ENCODE peak calls at places on chromosomes 11 and 22, in ten cellular contexts. O, R, D, W, E, T, Y, I, B and Q are unnamed samples.

GRCh38 chr11:46659908-46660307 is 40.5 kb downstream of the ARHGAP1 start:
- DNase-seq in O (no peak), R (no peak), D (no peak), W (peak; percentile 45), E (peak; percentile 79), T (no peak), Y (no peak), I (no peak), B (no peak), Q (no peak)

GRCh38 chr11:129252621-129253020 is 60.5 kb upstream of the ARHGAP32 start:
- DNase-seq in O (no peak), R (peak; percentile 71), D (no peak), W (no peak), E (no peak), T (no peak), Y (no peak), I (no peak), B (no peak), Q (no peak)

GRCh38 chr11:121561240-121561639 is 108.5 kb upstream of the SORL1-AS1 start:
- DNase-seq in O (no peak), R (no peak), D (no peak), W (no peak), E (no peak), T (no peak), Y (no peak), I (no peak), B (no peak), Q (no peak)

GRCh38 chr11:16572946-16573345 is 165.5 kb upstream of the C11orf58 start:
- DNase-seq in O (no peak), R (no peak), D (no peak), W (no peak), E (no peak), T (no peak), Y (no peak), I (peak; percentile 58), B (no peak), Q (no peak)

GRCh38 chr22:47231759-47232158 is 469.3 kb downstream of the TBC1D22A start:
- DNase-seq in O (no peak), R (no peak), D (no peak), W (no peak), E (no peak), T (no peak), Y (no peak), I (peak; percentile 28), B (no peak), Q (no peak)

GRCh38 chr11:17633987-17634775 is 85.2 kb upstream of the MYOD1 start:
- DNase-seq in O (no peak), R (peak; percentile 38), D (no peak), W (no peak), E (no peak), T (no peak), Y (no peak), I (no peak), B (no peak), Q (no peak)

GRCh38 chr11:121575250-121575962 is 122.6 kb upstream of the SORL1-AS1 start:
- DNase-seq in O (no peak), R (no peak), D (peak; percentile 33), W (peak; percentile 50), E (peak; percentile 41), T (no peak), Y (no peak), I (no peak), B (no peak), Q (no peak)

GRCh38 chr11:132231656-132232173 is 861.3 kb downstream of the NTM start:
- DNase-seq in O (no peak), R (no peak), D (no peak), W (no peak), E (no peak), T (no peak), Y (no peak), I (no peak), B (no peak), Q (no peak)

GRCh38 chr22:48520888-48521600 is 1306.6 kb downstream of the BRD1 start:
- DNase-seq in O (no peak), R (no peak), D (no peak), W (no peak), E (peak; percentile 10), T (no peak), Y (no peak), I (no peak), B (no peak), Q (no peak)

GRCh38 chr22:48523761-48524160 is 1303.9 kb downstream of the BRD1 start:
- DNase-seq in O (no peak), R (no peak), D (no peak), W (no peak), E (no peak), T (no peak), Y (no peak), I (no peak), B (no peak), Q (no peak)

GRCh38 chr22:48520207-48520606 is 1307.5 kb downstream of the BRD1 start:
- DNase-seq in O (no peak), R (no peak), D (no peak), W (no peak), E (no peak), T (no peak), Y (no peak), I (no peak), B (no peak), Q (no peak)

GRCh38 chr22:48522271-48522670 is 1305.4 kb downstream of the BRD1 start:
- DNase-seq in O (no peak), R (no peak), D (no peak), W (no peak), E (no peak), T (no peak), Y (no peak), I (no peak), B (no peak), Q (no peak)

GRCh38 chr22:48523091-48523490 is 1304.6 kb downstream of the BRD1 start:
- DNase-seq in O (no peak), R (no peak), D (no peak), W (no peak), E (no peak), T (no peak), Y (no peak), I (no peak), B (no peak), Q (no peak)
- H3K9me3 ChIP-seq in O (no peaks in the 10 kb centered on the region), R (no peaks in the 10 kb centered on the region), D (no peaks in the 10 kb centered on the region), W (no peaks in the 10 kb centered on the region), E (no peaks in the 10 kb centered on the region), T (no peaks in the 10 kb centered on the region), Y (no peaks in the 10 kb centered on the region), I (no peaks in the 10 kb centered on the region), B (no peaks in the 10 kb centered on the region), Q (no peaks in the 10 kb centered on the region)

GRCh38 chr22:48886604-48887393 is 940.9 kb downstream of the BRD1 start:
- DNase-seq in O (peak; percentile 23), R (peak; percentile 44), D (no peak), W (no peak), E (no peak), T (no peak), Y (no peak), I (no peak), B (no peak), Q (no peak)

GRCh38 chr22:48885919-48886305 is 941.8 kb downstream of the BRD1 start:
- DNase-seq in O (peak; percentile 32), R (peak; percentile 30), D (no peak), W (no peak), E (no peak), T (no peak), Y (no peak), I (no peak), B (no peak), Q (no peak)

GRCh38 chr22:48884292-48884691 is 943.4 kb downstream of the BRD1 start:
- DNase-seq in O (peak; percentile 24), R (peak; percentile 29), D (no peak), W (no peak), E (no peak), T (no peak), Y (no peak), I (no peak), B (no peak), Q (no peak)

GRCh38 chr22:48884786-48885185 is 942.9 kb downstream of the BRD1 start:
- DNase-seq in O (peak; percentile 25), R (peak; percentile 41), D (no peak), W (no peak), E (no peak), T (no peak), Y (no peak), I (no peak), B (no peak), Q (no peak)

GRCh38 chr22:48885271-48885918 is 942.3 kb downstream of the BRD1 start:
- DNase-seq in O (peak; percentile 43), R (peak; percentile 22), D (no peak), W (no peak), E (no peak), T (no peak), Y (no peak), I (no peak), B (no peak), Q (no peak)
- H3K9me3 ChIP-seq in O (no peaks in the 10 kb centered on the region), R (no peaks in the 10 kb centered on the region), D (no peaks in the 10 kb centered on the region), W (no peaks in the 10 kb centered on the region), E (peaks cover 17% of the 10 kb centered on the region), T (no peaks in the 10 kb centered on the region), Y (no peaks in the 10 kb centered on the region), I (no peaks in the 10 kb centered on the region), B (no peaks in the 10 kb centered on the region), Q (no peaks in the 10 kb centered on the region)

DNA sequence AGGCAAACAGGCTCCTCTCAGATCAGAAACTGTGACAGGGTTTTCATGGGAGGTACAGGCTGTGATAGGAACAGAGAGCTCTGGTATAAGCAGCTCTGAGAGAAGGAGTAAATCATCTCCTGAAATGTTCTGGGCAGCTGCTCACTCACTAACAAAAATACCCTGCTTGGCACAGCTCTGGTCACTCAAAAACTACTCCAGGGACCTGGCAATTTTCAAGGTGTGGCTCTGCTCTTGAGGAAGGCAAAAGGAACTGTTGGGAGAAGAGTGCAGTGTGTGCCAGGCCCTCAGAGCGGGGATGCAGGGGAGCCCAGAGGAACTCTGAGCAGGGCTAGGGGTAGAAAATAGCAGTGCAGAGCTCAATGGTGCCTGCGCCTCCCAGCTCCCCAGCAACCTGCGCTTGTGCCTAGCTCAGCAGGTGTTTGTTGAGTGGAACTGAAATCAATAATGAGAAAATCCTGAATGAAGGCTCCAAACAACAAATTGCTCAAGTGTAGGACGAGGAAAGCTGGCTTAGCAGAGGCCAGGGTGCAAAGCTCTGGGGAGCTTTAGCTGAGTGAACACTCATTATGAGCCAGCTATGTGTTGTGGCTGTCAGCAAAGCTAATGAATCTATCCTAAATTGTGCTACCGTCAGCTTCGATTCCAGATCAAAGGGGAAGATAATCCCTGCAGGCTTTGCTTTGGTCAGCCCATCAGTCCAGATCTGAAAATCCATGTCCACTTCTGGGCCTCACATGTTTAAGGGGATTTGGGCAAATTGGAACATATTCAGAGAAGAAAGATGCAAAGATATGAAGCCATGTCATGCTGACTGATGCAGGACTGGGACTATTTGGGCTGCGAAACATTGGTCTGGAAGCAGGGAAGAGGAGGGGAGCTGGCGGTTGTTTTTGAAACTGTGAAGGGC is 180.7 kb upstream of the ZBED5 start:
- DNase-seq in O (no peak), R (no peak), D (no peak), W (no peak), E (no peak), T (no peak), Y (no peak), I (no peak), B (no peak), Q (no peak)
- H3K9me3 ChIP-seq in O (no peaks in the 10 kb centered on the region), R (no peaks in the 10 kb centered on the region), D (no peaks in the 10 kb centered on the region), W (no peaks in the 10 kb centered on the region), E (no peaks in the 10 kb centered on the region), T (no peaks in the 10 kb centered on the region), Y (no peaks in the 10 kb centered on the region), I (no peaks in the 10 kb centered on the region), B (no peaks in the 10 kb centered on the region), Q (no peaks in the 10 kb centered on the region)

DNA sequence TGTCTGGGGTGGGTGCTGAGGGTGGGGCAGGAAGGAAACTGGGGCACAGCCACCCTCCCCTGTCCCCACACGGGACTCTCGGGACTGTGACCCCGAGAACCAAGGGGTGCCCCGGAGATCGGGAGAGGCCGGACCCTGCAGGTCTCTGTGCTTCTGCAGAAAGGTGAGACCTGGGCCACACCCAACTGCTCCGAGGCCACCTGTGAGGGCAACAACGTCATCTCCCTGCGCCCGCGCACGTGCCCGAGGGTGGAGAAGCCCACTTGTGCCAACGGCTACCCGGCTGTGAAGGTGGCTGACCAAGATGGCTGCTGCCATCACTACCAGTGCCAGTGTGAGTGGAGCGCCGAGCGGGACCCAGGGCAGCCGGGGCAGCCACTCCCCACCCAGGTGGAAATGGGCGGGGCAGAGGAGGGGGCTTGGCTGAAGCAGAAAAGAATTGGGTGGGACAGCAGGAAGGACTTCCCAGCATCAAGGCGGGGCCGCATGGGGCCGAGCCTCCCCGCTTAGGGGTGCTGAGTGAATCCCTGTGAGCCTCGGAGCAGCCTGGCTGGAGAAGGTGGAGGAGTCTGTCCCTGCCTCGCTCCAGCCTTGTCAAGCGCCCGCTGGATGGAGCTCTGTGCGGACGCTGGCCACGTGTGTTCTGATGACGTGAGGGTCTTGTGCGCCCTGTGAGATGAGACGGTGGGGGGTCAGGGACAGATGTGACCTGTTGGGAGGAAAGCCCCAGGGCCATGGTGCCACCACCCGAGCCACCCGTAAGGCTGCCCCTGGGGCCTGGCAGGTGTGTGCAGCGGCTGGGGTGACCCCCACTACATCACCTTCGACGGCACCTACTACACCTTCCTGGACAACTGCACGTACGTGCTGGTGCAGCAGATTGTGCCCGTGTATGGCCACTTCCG is 29.3 kb upstream of the MUC5B start:
- DNase-seq in O (peak; percentile 55), R (peak; percentile 28), D (no peak), W (peak; percentile 11), E (no peak), T (no peak), Y (no peak), I (no peak), B (no peak), Q (no peak)
- H3K9me3 ChIP-seq in O (no peaks in the 10 kb centered on the region), R (no peaks in the 10 kb centered on the region), D (no peaks in the 10 kb centered on the region), W (no peaks in the 10 kb centered on the region), E (peaks cover 3% of the 10 kb centered on the region), T (no peaks in the 10 kb centered on the region), Y (peaks cover 3% of the 10 kb centered on the region), I (no peaks in the 10 kb centered on the region), B (no peaks in the 10 kb centered on the region), Q (no peaks in the 10 kb centered on the region)